ENCODE peak calls at places on chromosome 12, in five cellular contexts. One of them, this sample, is unnamed.

GRCh38 chr12:113407931-113408585 is 4.4 kb upstream of the SDS start:
- DNase-seq in caudate nucleus: no peak
- DNase-seq in neuronal stem cell: no peak
- DNase-seq in ovary: no peak
- DNase-seq in CD4-positive, alpha-beta T cell: no peak
- DNase-seq in this sample: no peak

GRCh38 chr12:54220092-54220557 is 31.3 kb upstream of the SMUG1 start:
- DNase-seq in caudate nucleus: no peak
- DNase-seq in neuronal stem cell: peak
- DNase-seq in ovary: peak
- DNase-seq in CD4-positive, alpha-beta T cell: peak
- DNase-seq in this sample: no peak

GRCh38 chr12:6770600-6770999 is 1.7 kb upstream of the LAG3 start:
- DNase-seq in caudate nucleus: no peak
- DNase-seq in neuronal stem cell: no peak
- DNase-seq in ovary: no peak
- DNase-seq in CD4-positive, alpha-beta T cell: no peak
- DNase-seq in this sample: no peak

GRCh38 chr12:112810235-112810917 is 18.8 kb downstream of the RPH3A start:
- DNase-seq in caudate nucleus: no peak
- DNase-seq in neuronal stem cell: no peak
- DNase-seq in ovary: no peak
- DNase-seq in CD4-positive, alpha-beta T cell: no peak
- DNase-seq in this sample: no peak

GRCh38 chr12:48013287-48013686 is 9.0 kb upstream of the COL2A1 start:
- DNase-seq in caudate nucleus: no peak
- DNase-seq in neuronal stem cell: no peak
- DNase-seq in ovary: no peak
- DNase-seq in CD4-positive, alpha-beta T cell: no peak
- DNase-seq in this sample: no peak

GRCh38 chr12:68239309-68239708 is 13.7 kb upstream of the IL26 start:
- DNase-seq in caudate nucleus: no peak
- DNase-seq in neuronal stem cell: no peak
- DNase-seq in ovary: no peak
- DNase-seq in CD4-positive, alpha-beta T cell: no peak
- DNase-seq in this sample: no peak

GRCh38 chr12:119748512-119748911 is 80.6 kb downstream of the PRKAB1 start:
- DNase-seq in caudate nucleus: no peak
- DNase-seq in neuronal stem cell: no peak
- DNase-seq in ovary: no peak
- DNase-seq in CD4-positive, alpha-beta T cell: no peak
- DNase-seq in this sample: no peak

GRCh38 chr12:127987199-127987901 is 279.6 kb upstream of the TMEM132C start:
- DNase-seq in caudate nucleus: no peak
- DNase-seq in neuronal stem cell: no peak
- DNase-seq in ovary: no peak
- DNase-seq in CD4-positive, alpha-beta T cell: no peak
- DNase-seq in this sample: no peak

GRCh38 chr12:66725031-66725430 is 46.2 kb upstream of the GRIP1 start:
- DNase-seq in caudate nucleus: no peak
- DNase-seq in neuronal stem cell: no peak
- DNase-seq in ovary: no peak
- DNase-seq in CD4-positive, alpha-beta T cell: no peak
- DNase-seq in this sample: no peak

GRCh38 chr12:602700-603068 is 60.6 kb downstream of the NINJ2 start:
- DNase-seq in caudate nucleus: no peak
- DNase-seq in neuronal stem cell: no peak
- DNase-seq in ovary: no peak
- DNase-seq in CD4-positive, alpha-beta T cell: no peak
- DNase-seq in this sample: no peak

GRCh38 chr12:20268121-20268732 is 100.1 kb upstream of the PDE3A start:
- DNase-seq in caudate nucleus: no peak
- DNase-seq in neuronal stem cell: no peak
- DNase-seq in ovary: no peak
- DNase-seq in CD4-positive, alpha-beta T cell: no peak
- DNase-seq in this sample: no peak

GRCh38 chr12:110794623-110795280 is 52.0 kb upstream of the CCDC63 start:
- DNase-seq in caudate nucleus: no peak
- DNase-seq in neuronal stem cell: no peak
- DNase-seq in ovary: peak
- DNase-seq in CD4-positive, alpha-beta T cell: no peak
- DNase-seq in this sample: no peak

GRCh38 chr12:115828151-115828550 is 449.3 kb downstream of the MED13L start:
- DNase-seq in caudate nucleus: no peak
- DNase-seq in neuronal stem cell: no peak
- DNase-seq in ovary: no peak
- DNase-seq in CD4-positive, alpha-beta T cell: no peak
- DNase-seq in this sample: no peak

GRCh38 chr12:82758743-82759142 is 72.0 kb downstream of the TMTC2 start:
- DNase-seq in caudate nucleus: no peak
- DNase-seq in neuronal stem cell: no peak
- DNase-seq in ovary: no peak
- DNase-seq in CD4-positive, alpha-beta T cell: no peak
- DNase-seq in this sample: no peak

GRCh38 chr12:121223283-121223946 is 13.5 kb downstream of the P2RX4 start:
- DNase-seq in caudate nucleus: no peak
- DNase-seq in neuronal stem cell: no peak
- DNase-seq in ovary: no peak
- DNase-seq in CD4-positive, alpha-beta T cell: peak
- DNase-seq in this sample: no peak

GRCh38 chr12:120367252-120367923 is 1.6 kb downstream of the MSI1 start:
- DNase-seq in caudate nucleus: no peak
- DNase-seq in neuronal stem cell: peak
- DNase-seq in ovary: no peak
- DNase-seq in CD4-positive, alpha-beta T cell: no peak
- DNase-seq in this sample: no peak

GRCh38 chr12:13211191-13211858 is 14.8 kb downstream of the EMP1 start:
- DNase-seq in caudate nucleus: no peak
- DNase-seq in neuronal stem cell: no peak
- DNase-seq in ovary: no peak
- DNase-seq in CD4-positive, alpha-beta T cell: no peak
- DNase-seq in this sample: no peak
- H3K27ac ChIP-seq in caudate nucleus: no peak
- H3K27ac ChIP-seq in neuronal stem cell: no peak
- H3K27ac ChIP-seq in ovary: no peak
- H3K27ac ChIP-seq in CD4-positive, alpha-beta T cell: no peak
- H3K27ac ChIP-seq in this sample: no peak

GRCh38 chr12:52524898-52525591 is 4.9 kb upstream of the KRT5 start:
- DNase-seq in caudate nucleus: no peak
- DNase-seq in neuronal stem cell: no peak
- DNase-seq in ovary: no peak
- DNase-seq in CD4-positive, alpha-beta T cell: no peak
- DNase-seq in this sample: no peak

GRCh38 chr12:52524241-52524897 is 4.2 kb upstream of the KRT5 start:
- DNase-seq in caudate nucleus: no peak
- DNase-seq in neuronal stem cell: no peak
- DNase-seq in ovary: no peak
- DNase-seq in CD4-positive, alpha-beta T cell: no peak
- DNase-seq in this sample: no peak

GRCh38 chr12:52527121-52527800 is 7.1 kb upstream of the KRT5 start:
- DNase-seq in caudate nucleus: no peak
- DNase-seq in neuronal stem cell: no peak
- DNase-seq in ovary: no peak
- DNase-seq in CD4-positive, alpha-beta T cell: no peak
- DNase-seq in this sample: no peak

GRCh38 chr12:52526511-52526951 is 6.3 kb upstream of the KRT5 start:
- DNase-seq in caudate nucleus: no peak
- DNase-seq in neuronal stem cell: no peak
- DNase-seq in ovary: no peak
- DNase-seq in CD4-positive, alpha-beta T cell: no peak
- DNase-seq in this sample: no peak

GRCh38 chr12:52525661-52526499 is 5.7 kb upstream of the KRT5 start:
- DNase-seq in caudate nucleus: no peak
- DNase-seq in neuronal stem cell: no peak
- DNase-seq in ovary: no peak
- DNase-seq in CD4-positive, alpha-beta T cell: no peak
- DNase-seq in this sample: no peak
- H3K27ac ChIP-seq in caudate nucleus: no peak
- H3K27ac ChIP-seq in neuronal stem cell: no peak
- H3K27ac ChIP-seq in ovary: no peak
- H3K27ac ChIP-seq in CD4-positive, alpha-beta T cell: no peak
- H3K27ac ChIP-seq in this sample: no peak

GRCh38 chr12:52907092-52907810 is 2.4 kb upstream of the KRT8 start:
- DNase-seq in caudate nucleus: no peak
- DNase-seq in neuronal stem cell: no peak
- DNase-seq in ovary: no peak
- DNase-seq in CD4-positive, alpha-beta T cell: no peak
- DNase-seq in this sample: no peak
- H3K27ac ChIP-seq in caudate nucleus: no peak
- H3K27ac ChIP-seq in neuronal stem cell: no peak
- H3K27ac ChIP-seq in ovary: no peak
- H3K27ac ChIP-seq in CD4-positive, alpha-beta T cell: no peak
- H3K27ac ChIP-seq in this sample: no peak

GRCh38 chr12:122837306-122838265 is 2.3 kb downstream of the HIP1R start:
- DNase-seq in caudate nucleus: no peak
- DNase-seq in neuronal stem cell: no peak
- DNase-seq in ovary: no peak
- DNase-seq in CD4-positive, alpha-beta T cell: no peak
- DNase-seq in this sample: no peak

GRCh38 chr12:122834229-122834920 is 882 bp upstream of the HIP1R start:
- DNase-seq in caudate nucleus: no peak
- DNase-seq in neuronal stem cell: peak
- DNase-seq in ovary: peak
- DNase-seq in CD4-positive, alpha-beta T cell: no peak
- DNase-seq in this sample: peak

GRCh38 chr12:122835693-122836026 is 403 bp downstream of the HIP1R start:
- DNase-seq in caudate nucleus: no peak
- DNase-seq in neuronal stem cell: no peak
- DNase-seq in ovary: peak
- DNase-seq in CD4-positive, alpha-beta T cell: no peak
- DNase-seq in this sample: no peak

GRCh38 chr12:122834921-122835692 is at the start of gene HIP1R:
- DNase-seq in caudate nucleus: no peak
- DNase-seq in neuronal stem cell: peak
- DNase-seq in ovary: peak
- DNase-seq in CD4-positive, alpha-beta T cell: peak
- DNase-seq in this sample: no peak

GRCh38 chr12:122836027-122836921 is 1.0 kb downstream of the HIP1R start:
- DNase-seq in caudate nucleus: no peak
- DNase-seq in neuronal stem cell: no peak
- DNase-seq in ovary: no peak
- DNase-seq in CD4-positive, alpha-beta T cell: peak
- DNase-seq in this sample: no peak
- H3K27ac ChIP-seq in caudate nucleus: peak
- H3K27ac ChIP-seq in neuronal stem cell: no peak
- H3K27ac ChIP-seq in ovary: no peak
- H3K27ac ChIP-seq in CD4-positive, alpha-beta T cell: peak
- H3K27ac ChIP-seq in this sample: no peak

DNA sequence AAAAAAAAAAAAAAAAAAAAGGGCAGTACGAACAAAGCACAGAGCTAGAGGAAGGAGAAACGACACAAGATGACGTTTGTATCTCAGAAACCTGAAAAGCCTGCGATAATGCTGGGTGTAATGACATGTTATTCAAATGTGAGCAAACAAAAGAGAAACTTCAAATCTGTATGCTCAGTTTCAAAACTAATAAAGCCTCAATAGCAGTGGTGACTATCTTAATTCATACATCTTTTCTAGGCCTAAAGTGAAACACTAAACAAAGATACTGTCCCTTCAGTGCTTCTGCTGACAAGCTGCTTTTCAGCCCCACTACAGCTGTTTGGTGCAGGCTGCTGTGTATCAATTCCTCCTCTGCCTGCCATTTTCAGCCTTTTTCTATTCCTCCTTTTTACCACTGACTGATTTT is 15.8 kb downstream of the ITPR2 start:
- DNase-seq in caudate nucleus: no peak
- DNase-seq in neuronal stem cell: no peak
- DNase-seq in ovary: no peak
- DNase-seq in CD4-positive, alpha-beta T cell: no peak
- DNase-seq in this sample: no peak
- H3K27ac ChIP-seq in caudate nucleus: peak
- H3K27ac ChIP-seq in neuronal stem cell: no peak
- H3K27ac ChIP-seq in ovary: no peak
- H3K27ac ChIP-seq in CD4-positive, alpha-beta T cell: no peak
- H3K27ac ChIP-seq in this sample: no peak

DNA sequence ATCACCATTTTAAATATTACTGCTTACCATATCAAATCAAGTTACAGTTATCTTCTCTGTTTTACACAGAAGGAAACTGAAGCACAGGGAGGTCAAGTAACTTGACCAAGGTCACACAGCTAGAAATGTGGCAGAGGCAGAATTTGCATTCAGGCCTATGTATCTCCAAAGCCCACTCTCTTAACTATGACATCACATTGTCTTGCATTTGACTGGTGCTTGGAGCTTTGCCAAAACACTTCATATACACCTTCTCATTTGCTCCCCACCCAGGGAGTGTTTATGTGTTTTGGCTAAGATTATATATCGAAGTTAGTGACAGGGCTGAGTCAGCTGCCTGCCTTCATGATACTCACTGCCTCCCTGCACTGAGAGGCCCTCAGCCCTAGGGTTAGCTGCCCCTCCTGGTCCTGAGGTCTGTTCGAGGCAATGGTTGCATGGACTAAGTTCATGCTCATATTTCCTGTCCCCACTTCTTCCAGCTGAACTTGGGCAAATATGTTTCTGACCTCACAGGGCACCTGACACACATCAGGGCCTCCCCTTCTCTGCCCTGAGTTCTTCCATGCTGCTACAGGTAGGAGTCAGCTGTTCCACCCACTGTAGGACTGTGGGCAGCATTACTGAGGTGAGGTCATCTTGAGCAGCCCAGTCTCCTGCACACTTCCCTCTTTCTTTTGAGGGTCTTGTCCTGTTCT is 1.8 kb downstream of the GALNT6 start:
- DNase-seq in caudate nucleus: no peak
- DNase-seq in neuronal stem cell: no peak
- DNase-seq in ovary: no peak
- DNase-seq in CD4-positive, alpha-beta T cell: no peak
- DNase-seq in this sample: no peak
- H3K27ac ChIP-seq in caudate nucleus: peak
- H3K27ac ChIP-seq in neuronal stem cell: no peak
- H3K27ac ChIP-seq in ovary: no peak
- H3K27ac ChIP-seq in CD4-positive, alpha-beta T cell: no peak
- H3K27ac ChIP-seq in this sample: no peak